ENCODE peak calls at places on chromosomes 12 and 14, in six cellular contexts. B is stomach, N is suprapubic skin, Z is ovary, Y is heart left ventricle, S is esophagus squamous epithelium. I is an unnamed sample.

GRCh38 chr12:24697295-24697694 is 251.6 kb downstream of the BCAT1 start:
- DNase-seq in B (no peak), N (no peak), Z (no peak), Y (no peak), S (no peak), I (no peak)

GRCh38 chr12:26188132-26188531 is 7.2 kb upstream of the SSPN start:
- DNase-seq in B (no peak), N (no peak), Z (no peak), Y (no peak), S (no peak), I (no peak)

GRCh38 chr14:77721437-77721836 is 13.5 kb downstream of the SLIRP start:
- DNase-seq in B (no peak), N (no peak), Z (no peak), Y (no peak), S (no peak), I (no peak)

GRCh38 chr12:53324113-53324778 is 2.8 kb upstream of the AAAS start:
- DNase-seq in B (peak; percentile 35), N (no peak), Z (peak; percentile 48), Y (no peak), S (no peak), I (peak; percentile 60)

GRCh38 chr12:121184984-121185894 is 24.7 kb upstream of the P2RX4 start:
- DNase-seq in B (no peak), N (no peak), Z (no peak), Y (no peak), S (no peak), I (no peak)

GRCh38 chr12:78115889-78116288 is 285.2 kb downstream of the NAV3 start:
- DNase-seq in B (no peak), N (no peak), Z (no peak), Y (no peak), S (no peak), I (no peak)

GRCh38 chr12:78746001-78746400 is 118.6 kb upstream of the SYT1 start:
- DNase-seq in B (no peak), N (no peak), Z (no peak), Y (no peak), S (no peak), I (no peak)

GRCh38 chr12:9798008-9798619 is 29.2 kb upstream of the KLRF1 start:
- DNase-seq in B (peak; percentile 49), N (no peak), Z (no peak), Y (no peak), S (peak; percentile 5), I (no peak)

GRCh38 chr14:64705406-64706118 is 1.3 kb downstream of the PLEKHG3 start:
- DNase-seq in B (no peak), N (peak; percentile 77), Z (no peak), Y (peak; percentile 58), S (no peak), I (peak; percentile 73)

GRCh38 chr14:57091030-57091608 is 177.6 kb downstream of the EXOC5 start:
- DNase-seq in B (no peak), N (no peak), Z (no peak), Y (no peak), S (no peak), I (no peak)

GRCh38 chr14:98951521-98952152 is 320.4 kb downstream of the BCL11B start:
- DNase-seq in B (no peak), N (peak; percentile 52), Z (no peak), Y (no peak), S (no peak), I (no peak)

GRCh38 chr12:32847287-32847686 is 49.3 kb downstream of the PKP2 start:
- DNase-seq in B (no peak), N (no peak), Z (no peak), Y (no peak), S (no peak), I (no peak)

GRCh38 chr14:80726211-80726610 is 215.3 kb downstream of the CEP128 start:
- DNase-seq in B (no peak), N (no peak), Z (no peak), Y (no peak), S (no peak), I (no peak)

GRCh38 chr12:88945041-88945732 is 364.9 kb upstream of the KITLG start:
- DNase-seq in B (peak; percentile 27), N (no peak), Z (no peak), Y (no peak), S (no peak), I (no peak)

GRCh38 chr12:107732365-107732764 is 28.6 kb downstream of the PRDM4 start:
- DNase-seq in B (no peak), N (no peak), Z (no peak), Y (no peak), S (no peak), I (no peak)

GRCh38 chr12:107734139-107734538 is 26.8 kb downstream of the PRDM4 start:
- DNase-seq in B (no peak), N (no peak), Z (no peak), Y (no peak), S (no peak), I (no peak)

GRCh38 chr12:107730942-107731341 is 30.0 kb downstream of the PRDM4 start:
- DNase-seq in B (no peak), N (no peak), Z (no peak), Y (no peak), S (no peak), I (no peak)

GRCh38 chr12:107731376-107731775 is 29.6 kb downstream of the PRDM4 start:
- DNase-seq in B (no peak), N (no peak), Z (no peak), Y (no peak), S (no peak), I (no peak)

DNA sequence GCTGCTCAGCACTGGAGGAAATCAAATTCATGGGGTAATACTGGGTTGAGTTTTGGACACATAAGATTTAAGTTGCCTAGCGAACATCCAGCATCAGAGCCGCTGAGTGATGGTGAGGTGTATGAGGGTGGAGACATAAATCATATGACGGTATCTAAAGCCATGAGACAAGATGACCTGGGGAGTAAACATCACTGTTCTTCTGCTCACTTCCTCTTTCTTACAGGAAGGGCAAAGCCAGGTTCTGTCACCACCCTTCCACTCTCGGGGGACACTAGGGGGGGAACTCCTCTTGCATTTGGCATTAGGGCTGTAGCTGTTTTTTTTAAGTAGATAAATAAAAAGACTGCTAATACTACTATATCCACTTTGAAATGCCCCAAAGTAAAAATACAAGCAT is 24.0 kb downstream of the PRDM4 start:
- DNase-seq in B (no peak), N (no peak), Z (no peak), Y (no peak), S (no peak), I (no peak)
- TF ChIP-seq POLR2A in B (no peak), N (no peak), Z (no peak), Y (no peak), S (no peak), I (no peak)

GRCh38 chr12:47814539-47815170 is 5.0 kb downstream of the HDAC7 start:
- DNase-seq in B (no peak), N (no peak), Z (no peak), Y (no peak), S (no peak), I (no peak)
- H3K4me1 ChIP-seq in B (peaks cover 91% of the 10 kb centered on the region), N (peaks cover 91% of the 10 kb centered on the region), Z (peaks cover 43% of the 10 kb centered on the region), Y (peaks cover 78% of the 10 kb centered on the region), S (peaks cover 97% of the 10 kb centered on the region), I (no peaks in the 10 kb centered on the region)

GRCh38 chr14:24150567-24150966 is 3.3 kb downstream of the RNF31 start:
- DNase-seq in B (no peak), N (no peak), Z (no peak), Y (no peak), S (no peak), I (no peak)
- H3K36me3 ChIP-seq in B (peaks cover 72% of the 10 kb centered on the region), N (peaks cover 58% of the 10 kb centered on the region), Z (no peaks in the 10 kb centered on the region), Y (peaks cover 41% of the 10 kb centered on the region), S (peaks cover 73% of the 10 kb centered on the region), I (no peaks in the 10 kb centered on the region)

GRCh38 chr14:71138236-71139057 is 231.2 kb downstream of the PCNX1 start:
- DNase-seq in B (no peak), N (no peak), Z (no peak), Y (no peak), S (no peak), I (no peak)

GRCh38 chr14:71141701-71142374 is 234.6 kb downstream of the PCNX1 start:
- DNase-seq in B (no peak), N (peak; percentile 50), Z (no peak), Y (no peak), S (no peak), I (no peak)

GRCh38 chr14:71140157-71140556 is 232.9 kb downstream of the PCNX1 start:
- DNase-seq in B (no peak), N (no peak), Z (no peak), Y (no peak), S (no peak), I (no peak)

GRCh38 chr14:71137536-71138235 is 230.4 kb downstream of the PCNX1 start:
- DNase-seq in B (no peak), N (no peak), Z (no peak), Y (no peak), S (no peak), I (no peak)

GRCh38 chr14:71139058-71139946 is 232.0 kb downstream of the PCNX1 start:
- DNase-seq in B (peak; percentile 54), N (no peak), Z (peak; percentile 60), Y (peak; percentile 45), S (no peak), I (peak; percentile 59)
- TF ChIP-seq POLR2A in B (no peak), N (no peak), Z (no peak), Y (no peak), S (no peak), I (no peak)

GRCh38 chr14:68660495-68660894 is 132.4 kb downstream of the ZFP36L1 start:
- DNase-seq in B (no peak), N (no peak), Z (no peak), Y (no peak), S (no peak), I (no peak)

GRCh38 chr14:68663385-68664076 is 129.3 kb downstream of the ZFP36L1 start:
- DNase-seq in B (no peak), N (no peak), Z (no peak), Y (no peak), S (no peak), I (no peak)

GRCh38 chr14:68662395-68662794 is 130.5 kb downstream of the ZFP36L1 start:
- DNase-seq in B (no peak), N (no peak), Z (no peak), Y (no peak), S (no peak), I (no peak)

GRCh38 chr14:68659021-68659931 is 133.6 kb downstream of the ZFP36L1 start:
- DNase-seq in B (no peak), N (no peak), Z (no peak), Y (peak; percentile 57), S (no peak), I (no peak)

GRCh38 chr14:68661226-68662225 is 131.3 kb downstream of the ZFP36L1 start:
- DNase-seq in B (no peak), N (no peak), Z (no peak), Y (no peak), S (no peak), I (peak; percentile 38)
- H3K4me1 ChIP-seq in B (peaks cover 19% of the 10 kb centered on the region), N (peaks cover 37% of the 10 kb centered on the region), Z (peaks cover 44% of the 10 kb centered on the region), Y (peaks cover 23% of the 10 kb centered on the region), S (peaks cover 79% of the 10 kb centered on the region), I (peaks cover 9% of the 10 kb centered on the region)

DNA sequence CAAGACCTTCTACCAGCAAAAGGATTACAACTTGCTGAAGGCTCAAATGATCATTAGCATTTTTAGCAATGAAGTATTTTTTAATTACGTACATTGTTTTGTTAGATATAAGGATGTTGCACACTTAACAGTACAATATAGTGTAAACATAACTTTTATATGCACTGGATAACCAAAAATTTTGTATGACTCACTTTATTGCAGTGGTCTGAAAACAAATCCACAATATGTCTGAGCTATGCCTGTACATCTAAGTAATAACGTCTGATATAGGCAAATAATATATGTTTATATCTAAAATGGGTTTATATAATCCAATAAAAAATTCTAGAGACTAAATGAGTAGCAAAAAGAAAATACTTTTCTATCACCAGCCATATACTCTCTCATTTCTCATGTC is 10.6 kb downstream of the ANKS1B start:
- DNase-seq in B (no peak), N (no peak), Z (no peak), Y (no peak), S (no peak), I (no peak)
- H3K36me3 ChIP-seq in B (no peaks in the 10 kb centered on the region), N (no peaks in the 10 kb centered on the region), Z (no peaks in the 10 kb centered on the region), Y (no peaks in the 10 kb centered on the region), S (no peaks in the 10 kb centered on the region), I (no peaks in the 10 kb centered on the region)

GRCh38 chr12:93134893-93135285 is 205.8 kb upstream of the EEA1 start:
- DNase-seq in B (no peak), N (no peak), Z (no peak), Y (no peak), S (no peak), I (peak; percentile 69)
- TF ChIP-seq POLR2A in B (no peak), N (no peak), Z (no peak), Y (no peak), S (no peak), I (no peak)